ENCODE peak calls at places on chromosomes 2 and 18, in eight cellular contexts. H, Z, I, L, K, C, P and B are unnamed samples.

GRCh38 chr18:8450013-8450412 is 159.2 kb upstream of the RAB12 start:
- DNase-seq in H (no peak), Z (no peak), I (no peak), L (peak), K (no peak), C (no peak), P (no peak), B (no peak)

GRCh38 chr2:203580846-203581245 is 45.7 kb upstream of the RAPH1 start:
- DNase-seq in H (no peak), Z (no peak), I (no peak), L (no peak), K (no peak), C (no peak), P (no peak), B (no peak)

GRCh38 chr2:88210132-88211004 is 40.2 kb downstream of the THNSL2 start:
- DNase-seq in H (no peak), Z (no peak), I (no peak), L (no peak), K (no peak), C (no peak), P (no peak), B (no peak)

GRCh38 chr18:23155537-23155936 is 20.3 kb downstream of the CABLES1 start:
- DNase-seq in H (no peak), Z (no peak), I (no peak), L (no peak), K (no peak), C (no peak), P (peak), B (no peak)

GRCh38 chr2:69082430-69082997 is 69.5 kb downstream of the ANTXR1 start:
- DNase-seq in H (peak), Z (no peak), I (no peak), L (no peak), K (no peak), C (no peak), P (peak), B (peak)

GRCh38 chr18:9868857-9869712 is 16.7 kb upstream of the TXNDC2 start:
- DNase-seq in H (no peak), Z (no peak), I (no peak), L (no peak), K (no peak), C (no peak), P (peak), B (no peak)

GRCh38 chr2:183946193-183946592 is 652.1 kb upstream of the ZNF804A start:
- DNase-seq in H (no peak), Z (no peak), I (no peak), L (no peak), K (no peak), C (no peak), P (no peak), B (no peak)

GRCh38 chr2:167783266-167784070 is 463.9 kb downstream of the STK39 start:
- DNase-seq in H (no peak), Z (no peak), I (peak), L (no peak), K (no peak), C (no peak), P (peak), B (no peak)

GRCh38 chr2:169573160-169573973 is at the start of gene FASTKD1:
- DNase-seq in H (peak), Z (peak), I (peak), L (peak), K (peak), C (peak), P (peak), B (peak)

GRCh38 chr2:229269986-229270385 is 1.1 kb downstream of the PID1 start:
- DNase-seq in H (no peak), Z (no peak), I (no peak), L (no peak), K (no peak), C (no peak), P (no peak), B (no peak)

GRCh38 chr2:66103581-66103980 is 331.3 kb upstream of the MEIS1 start:
- DNase-seq in H (no peak), Z (no peak), I (no peak), L (no peak), K (no peak), C (no peak), P (no peak), B (no peak)

GRCh38 chr2:148756292-148756975 is 111.9 kb downstream of the EPC2 start:
- DNase-seq in H (peak), Z (no peak), I (no peak), L (no peak), K (no peak), C (no peak), P (no peak), B (no peak)

GRCh38 chr2:235811446-235812184 is 317.8 kb downstream of the AGAP1 start:
- DNase-seq in H (no peak), Z (no peak), I (no peak), L (no peak), K (no peak), C (no peak), P (peak), B (no peak)

GRCh38 chr2:183078467-183079334 is at the start of gene DUSP19:
- DNase-seq in H (peak), Z (peak), I (peak), L (peak), K (peak), C (peak), P (peak), B (peak)

GRCh38 chr18:79982736-79983135 is 5.6 kb downstream of the TXNL4A start:
- DNase-seq in H (no peak), Z (no peak), I (no peak), L (no peak), K (no peak), C (no peak), P (no peak), B (no peak)

GRCh38 chr2:161134547-161135518 is 25.4 kb upstream of the TANK start:
- DNase-seq in H (no peak), Z (no peak), I (no peak), L (no peak), K (no peak), C (no peak), P (peak), B (peak)

GRCh38 chr2:240143276-240143675 is 2.8 kb upstream of the OTOS start:
- DNase-seq in H (no peak), Z (no peak), I (no peak), L (no peak), K (no peak), C (no peak), P (no peak), B (no peak)

GRCh38 chr2:74894261-74895030 is 60.5 kb downstream of the HK2 start:
- DNase-seq in H (peak), Z (no peak), I (no peak), L (no peak), K (no peak), C (no peak), P (no peak), B (no peak)

GRCh38 chr2:137924019-137924418 is 40.3 kb upstream of the HNMT start:
- DNase-seq in H (no peak), Z (no peak), I (no peak), L (no peak), K (no peak), C (no peak), P (no peak), B (no peak)

GRCh38 chr2:240214790-240215675 is 74.6 kb upstream of the OTOS start:
- DNase-seq in H (no peak), Z (no peak), I (no peak), L (no peak), K (no peak), C (no peak), P (peak), B (no peak)

GRCh38 chr2:108575132-108575966 is 41.1 kb downstream of the LIMS1 start:
- DNase-seq in H (peak), Z (no peak), I (no peak), L (no peak), K (no peak), C (no peak), P (peak), B (no peak)

GRCh38 chr18:2923464-2923863 is 76.7 kb downstream of the EMILIN2 start:
- DNase-seq in H (no peak), Z (no peak), I (no peak), L (no peak), K (no peak), C (no peak), P (no peak), B (no peak)

GRCh38 chr18:48887905-48888531 is 62.7 kb downstream of the SMAD7 start:
- DNase-seq in H (no peak), Z (no peak), I (no peak), L (peak), K (no peak), C (peak), P (no peak), B (no peak)

GRCh38 chr2:24493713-24494112 is 2.7 kb downstream of the NCOA1 start:
- DNase-seq in H (no peak), Z (no peak), I (no peak), L (no peak), K (no peak), C (no peak), P (no peak), B (no peak)

GRCh38 chr2:73822991-73823390 is 5.8 kb upstream of the STAMBP start:
- DNase-seq in H (no peak), Z (no peak), I (no peak), L (no peak), K (no peak), C (no peak), P (no peak), B (no peak)

GRCh38 chr2:4903676-4904348 is 788.4 kb upstream of the SOX11 start:
- DNase-seq in H (no peak), Z (no peak), I (no peak), L (no peak), K (no peak), C (no peak), P (no peak), B (no peak)

GRCh38 chr18:21457179-21457535 is 143.3 kb downstream of the ESCO1 start:
- DNase-seq in H (no peak), Z (no peak), I (no peak), L (no peak), K (no peak), C (no peak), P (no peak), B (no peak)

GRCh38 chr18:45275367-45276113 is 339.7 kb upstream of the SLC14A2 start:
- DNase-seq in H (no peak), Z (no peak), I (no peak), L (no peak), K (no peak), C (no peak), P (no peak), B (no peak)